ENCODE peak calls at places on chromosomes 11 and 22, in seven cellular contexts. Z, T, K, W, X, D and O are unnamed samples.

GRCh38 chr11:1410366-1411291 is 20.9 kb downstream of the BRSK2 start:
- DNase-seq in T (no peak), D (no peak), W (no peak), K (no peak), Z (no peak), X (no peak), O (no peak)

GRCh38 chr22:49963647-49964026 is 3.1 kb downstream of the PIM3 start:
- DNase-seq in T (no peak), W (no peak), Z (no peak), X (no peak), K (no peak), D (peak), O (peak)

GRCh38 chr22:44685384-44686056 is 16.5 kb upstream of the PRR5 start:
- DNase-seq in X (peak), Z (no peak), T (no peak), D (no peak), W (peak), K (peak), O (no peak)

GRCh38 chr22:49151256-49152131 is 676.2 kb downstream of the BRD1 start:
- DNase-seq in X (no peak), Z (no peak), W (no peak), K (no peak), T (no peak), D (no peak), O (no peak)

GRCh38 chr11:75454987-75455386 is 22.0 kb upstream of the KLHL35 start:
- DNase-seq in K (no peak), D (no peak), W (no peak), T (no peak), Z (no peak), X (no peak), O (no peak)

GRCh38 chr11:45982656-45983470 is 60.4 kb downstream of the LARGE2 start:
- DNase-seq in T (peak), W (peak), D (peak), X (peak), K (no peak), Z (peak), O (no peak)

GRCh38 chr11:12746593-12747097 is 72.4 kb downstream of the TEAD1 start:
- DNase-seq in D (no peak), Z (peak), K (no peak), X (peak), T (peak), W (peak), O (peak)

GRCh38 chr11:23732026-23732425 is 764.8 kb upstream of the LUZP2 start:
- DNase-seq in X (peak), W (no peak), Z (no peak), K (no peak), T (no peak), D (no peak), O (no peak)

GRCh38 chr22:33467718-33468117 is 409.5 kb upstream of the SYN3 start:
- DNase-seq in K (no peak), Z (no peak), W (no peak), X (no peak), T (no peak), D (no peak), O (no peak)

GRCh38 chr11:2862950-2863618 is 22.5 kb downstream of the CDKN1C start:
- DNase-seq in W (no peak), Z (no peak), D (no peak), K (no peak), T (no peak), X (no peak), O (no peak)

GRCh38 chr11:118838905-118839553 is 44.7 kb upstream of the CXCR5 start:
- DNase-seq in K (no peak), W (no peak), D (peak), T (no peak), X (no peak), Z (no peak), O (no peak)